ENCODE peak calls at places on chromosome 18, in four cellular contexts. O, J, X and W are unnamed samples.

GRCh38 chr18:73991570-73991969 is 156.1 kb downstream of the FBXO15 start:
- DNase-seq in X (no peak), J (no peak), O (no peak), W (no peak)

GRCh38 chr18:77821892-77822291 is 572.2 kb downstream of the GALR1 start:
- DNase-seq in O (no peak), J (no peak), X (no peak), W (no peak)

GRCh38 chr18:79569720-79570119 is 109.9 kb upstream of the CTDP1 start:
- DNase-seq in X (no peak), O (no peak), J (no peak), W (no peak)

GRCh38 chr18:44743626-44744025 is 62.9 kb downstream of the SETBP1 start:
- DNase-seq in X (no peak), J (no peak), O (no peak), W (no peak)

GRCh38 chr18:30929718-30930117 is 112.8 kb downstream of the DSC3 start:
- DNase-seq in X (no peak), O (no peak), J (no peak), W (no peak)

GRCh38 chr18:24603151-24603550 is 142.7 kb downstream of the HRH4 start:
- DNase-seq in O (no peak), X (no peak), J (no peak), W (no peak)

GRCh38 chr18:35162995-35163394 is 77.8 kb upstream of the ZNF397 start:
- DNase-seq in X (no peak), J (no peak), O (no peak), W (no peak)

GRCh38 chr18:74082476-74083070 is 65.1 kb downstream of the FBXO15 start:
- DNase-seq in X (peak), J (peak), O (peak), W (no peak)

GRCh38 chr18:21330122-21330701 is 88.2 kb downstream of the GREB1L start:
- DNase-seq in O (no peak), J (peak), X (no peak), W (no peak)

GRCh38 chr18:49728542-49728941 is 84.8 kb downstream of the ACAA2 start:
- DNase-seq in J (peak), X (no peak), O (peak), W (peak)

GRCh38 chr18:44181951-44182350 is 498.7 kb upstream of the SETBP1 start:
- DNase-seq in O (no peak), J (no peak), X (no peak), W (no peak)

GRCh38 chr18:42338683-42339082 is 383.6 kb downstream of the PIK3C3 start:
- DNase-seq in O (no peak), X (no peak), J (peak), W (no peak)

GRCh38 chr18:6885992-6886823 is 156.7 kb downstream of the ARHGAP28 start:
- DNase-seq in J (peak), X (no peak), O (peak), W (peak)

GRCh38 chr18:49812321-49813070 is 837 bp downstream of the ACAA2 start:
- DNase-seq in O (peak), J (no peak), X (no peak), W (no peak)

GRCh38 chr18:46113751-46114150 is 9.6 kb downstream of the HAUS1 start:
- DNase-seq in O (no peak), J (no peak), X (no peak), W (no peak)

GRCh38 chr18:54100466-54100865 is 124.0 kb downstream of the MBD2 start:
- DNase-seq in O (no peak), X (no peak), J (no peak), W (no peak)

GRCh38 chr18:998976-999375 is 94.3 kb downstream of the ADCYAP1 start:
- DNase-seq in J (no peak), O (no peak), X (no peak), W (no peak)

GRCh38 chr18:9720327-9720726 is 12.2 kb downstream of the RAB31 start:
- DNase-seq in J (no peak), X (no peak), O (no peak), W (peak)

GRCh38 chr18:12391487-12392136 is 14.6 kb upstream of the AFG3L2 start:
- DNase-seq in O (peak), J (peak), X (no peak), W (peak)

GRCh38 chr18:61093967-61094366 is 239.3 kb upstream of the CDH20 start:
- DNase-seq in X (no peak), O (no peak), J (no peak), W (no peak)

GRCh38 chr18:57436193-57436964 is 1.2 kb downstream of the ONECUT2 start:
- DNase-seq in J (no peak), X (no peak), O (no peak), W (no peak)

GRCh38 chr18:57437782-57438668 is 2.9 kb downstream of the ONECUT2 start:
- DNase-seq in O (peak), X (no peak), J (peak), W (no peak)

GRCh38 chr18:57436965-57437333 is 1.8 kb downstream of the ONECUT2 start:
- DNase-seq in O (no peak), J (no peak), X (no peak), W (no peak)

GRCh38 chr18:57438669-57439616 is 3.8 kb downstream of the ONECUT2 start:
- DNase-seq in X (no peak), O (no peak), J (no peak), W (no peak)

DNA sequence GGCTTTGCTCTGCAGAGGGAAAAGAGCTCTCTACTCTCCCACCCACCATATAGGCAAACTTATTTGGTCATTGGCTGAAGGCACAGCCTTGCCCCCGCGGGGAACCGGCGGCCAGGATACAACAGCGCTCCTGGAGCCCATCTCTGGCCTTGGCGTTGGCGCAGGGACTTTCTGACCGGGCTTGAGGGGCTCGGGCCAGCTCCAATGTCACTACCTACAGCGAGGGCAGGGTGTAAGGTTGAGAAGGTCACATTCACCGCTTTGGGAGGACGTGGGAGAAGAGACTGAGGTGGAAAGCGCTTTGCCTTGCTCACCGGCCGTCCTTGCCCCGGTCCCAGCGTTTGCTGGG is 2.2 kb downstream of the ONECUT2 start:
- DNase-seq in X (no peak), J (peak), O (no peak), W (no peak)
- TF ChIP-seq FOXK2 in X (no peak), J (no peak), O (no peak), W (no peak)

DNA sequence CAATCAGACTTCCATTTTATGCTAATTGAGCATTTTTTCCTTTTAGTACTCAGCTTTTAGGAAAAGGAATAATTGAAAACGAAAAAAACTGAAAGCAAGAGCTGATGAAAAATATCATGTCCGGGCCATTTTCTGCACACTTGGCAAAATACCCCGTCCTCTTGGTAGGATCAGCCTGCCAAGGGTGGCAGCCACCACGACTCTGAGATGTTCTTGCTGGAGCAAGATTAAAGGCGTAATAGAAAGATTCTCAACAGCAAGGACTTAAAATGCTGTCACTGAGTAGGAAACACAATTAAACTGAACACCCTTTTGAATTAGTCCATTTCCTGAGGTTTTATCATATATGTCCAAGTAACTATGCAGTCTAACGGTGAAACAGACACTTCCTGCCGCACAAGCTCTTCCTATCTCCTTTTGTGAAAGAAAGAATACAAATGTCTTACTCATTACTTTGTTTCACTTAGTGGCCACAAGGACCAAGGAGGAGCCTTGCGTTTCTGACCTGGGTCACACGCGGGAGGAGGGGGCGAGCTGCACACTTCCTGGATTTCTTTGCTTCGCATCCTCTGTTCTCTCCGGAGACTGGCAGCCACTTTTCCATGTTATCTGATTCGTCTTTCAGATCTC is 222.7 kb downstream of the PIEZO2 start:
- DNase-seq in X (peak), J (no peak), O (no peak), W (no peak)
- TF ChIP-seq FOXK2 in X (no peak), J (no peak), O (no peak), W (no peak)

DNA sequence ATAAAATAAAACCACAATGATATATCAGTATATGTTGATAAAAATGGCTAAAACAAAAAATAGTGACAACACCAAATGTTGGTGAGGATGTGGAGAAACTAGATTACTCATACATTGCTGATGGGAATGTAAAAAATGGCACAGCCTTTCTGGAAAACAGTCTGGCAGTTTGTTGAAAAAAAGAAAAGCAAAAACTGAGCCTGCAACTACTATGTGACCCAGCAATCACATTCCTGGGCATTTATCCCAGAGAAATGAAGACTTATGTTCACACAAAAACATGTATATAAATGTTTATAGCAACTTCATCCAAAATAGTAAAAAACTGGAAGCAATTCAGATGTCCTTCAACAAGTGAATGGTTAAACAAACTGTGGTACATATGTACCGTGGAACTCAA is 7.5 kb upstream of the KDSR start:
- DNase-seq in J (no peak), O (no peak), X (no peak), W (no peak)
- TF ChIP-seq FOXK2 in J (no peak), O (no peak), X (no peak), W (no peak)

GRCh38 chr18:48216639-48217280 is 192.4 kb downstream of the ZBTB7C start:
- DNase-seq in O (no peak), J (no peak), X (no peak), W (no peak)
- TF ChIP-seq FOXK2 in O (no peak), J (no peak), X (no peak), W (no peak)

DNA sequence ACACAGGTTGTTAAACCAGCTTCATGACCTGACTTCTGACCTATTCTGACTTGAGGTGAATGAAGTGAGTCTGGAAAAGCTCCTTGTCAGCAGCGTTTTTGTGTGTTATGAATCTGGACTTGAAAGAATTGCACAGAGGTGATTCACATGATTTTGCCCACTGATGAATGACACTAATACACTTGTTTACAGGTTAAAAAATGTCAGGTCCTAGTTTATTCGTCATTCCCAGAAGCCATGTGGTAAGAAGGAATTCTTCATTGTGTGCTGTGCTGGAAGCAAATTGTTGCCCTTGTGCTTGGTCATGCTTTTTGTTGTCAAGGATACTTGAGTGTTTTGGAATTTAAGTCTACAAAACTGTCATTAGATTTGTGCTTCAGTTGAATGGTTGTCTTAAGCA is 15.5 kb downstream of the SEC11C start:
- DNase-seq in O (no peak), J (no peak), X (no peak), W (no peak)
- TF ChIP-seq FOXK2 in O (no peak), J (no peak), X (no peak), W (no peak)